ENCODE peak calls at places on chromosomes 5 and 9, in five cellular contexts. Y is fibroblast of the aortic adventitia; U is AG08396; A is IMR-90; P is stimulated activated CD4-positive, alpha-beta T cell treated with anti-CD3 and anti-CD28 coated beads, Interleukin-2, amount 100 ng/mL, for 24 hours. X is an unnamed sample.

GRCh38 chr9:132288371-132288770 is 66.4 kb downstream of the SETX start:
- DNase-seq in Y (peak; percentile 54), U (peak; percentile 29), A (peak; percentile 77), P (no peak), X (no peak)

GRCh38 chr5:97266576-97266975 is 83.5 kb upstream of the RIOK2 start:
- DNase-seq in Y (peak; percentile 90), U (no peak), A (peak; percentile 6), P (no peak), X (peak; percentile 78)

GRCh38 chr9:83208065-83208850 is 145.3 kb upstream of the RASEF start:
- DNase-seq in Y (peak; percentile 22), U (no peak), A (no peak), P (no peak), X (no peak)

GRCh38 chr9:129908846-129909245 is 73.6 kb downstream of the USP20 start:
- DNase-seq in Y (no peak), U (no peak), A (no peak), P (no peak), X (no peak)

GRCh38 chr5:158840193-158840592 is 259.5 kb downstream of the EBF1 start:
- DNase-seq in Y (peak; percentile 54), U (no peak), A (no peak), P (no peak), X (no peak)

GRCh38 chr5:68225188-68225910 is 9.8 kb downstream of the PIK3R1 start:
- DNase-seq in Y (peak; percentile 93), U (peak; percentile 64), A (peak; percentile 87), P (no peak), X (peak; percentile 89)

GRCh38 chr9:88420227-88420626 is 32.0 kb downstream of the SPIN1 start:
- DNase-seq in Y (no peak), U (no peak), A (no peak), P (no peak), X (no peak)

GRCh38 chr5:64977779-64978178 is 209.0 kb downstream of the CWC27 start:
- DNase-seq in Y (peak; percentile 72), U (peak; percentile 4), A (peak; percentile 26), P (no peak), X (no peak)

GRCh38 chr9:88143179-88143578 is 4.9 kb upstream of the SPATA31C2 start:
- DNase-seq in Y (no peak), U (no peak), A (no peak), P (no peak), X (no peak)